ENCODE peak calls at places on chromosome 2, in six cellular contexts. O is T-helper 1 cell, S is GM10248, V is HTR-8/SVneo, D is iPS-NIHi11, L is AG10803. A is an unnamed sample.

GRCh38 chr2:44786045-44786817 is 155.3 kb upstream of the SIX3 start:
- DNase-seq in O (no peak), S (no peak), V (no peak), D (no peak), L (no peak), A (no peak)

GRCh38 chr2:199806179-199806578 is 44.8 kb downstream of the FTCDNL1 start:
- DNase-seq in O (no peak), S (no peak), V (no peak), D (no peak), L (no peak), A (no peak)

GRCh38 chr2:27717070-27717453 is 53.4 kb downstream of the SLC4A1AP start:
- DNase-seq in O (no peak), S (peak), V (no peak), D (no peak), L (peak), A (no peak)

GRCh38 chr2:26542676-26543505 is 65.0 kb upstream of the OTOF start:
- DNase-seq in O (no peak), S (no peak), V (no peak), D (no peak), L (no peak), A (no peak)

GRCh38 chr2:101466426-101466825 is 8.5 kb downstream of the RFX8 start:
- DNase-seq in O (no peak), S (no peak), V (no peak), D (no peak), L (peak), A (no peak)

GRCh38 chr2:64807417-64807816 is 153.7 kb upstream of the SERTAD2 start:
- DNase-seq in O (no peak), S (peak), V (peak), D (no peak), L (peak), A (no peak)

GRCh38 chr2:117832905-117833613 is 18.6 kb downstream of the DDX18 start:
- DNase-seq in O (no peak), S (no peak), V (peak), D (peak), L (peak), A (no peak)

GRCh38 chr2:136381245-136381644 is 263.3 kb upstream of the CXCR4 start:
- DNase-seq in O (no peak), S (no peak), V (no peak), D (no peak), L (no peak), A (no peak)

GRCh38 chr2:204228169-204228940 is 291.8 kb downstream of the ICOS start:
- DNase-seq in O (no peak), S (no peak), V (no peak), D (peak), L (no peak), A (peak)

A was measured in D341Med.